ENCODE peak calls at places on chromosome 11, in four cellular contexts. E, J, X and T are unnamed samples.

GRCh38 chr11:22337571-22338464 is at the start of gene SLC17A6:
- DNase-seq in J (peak; percentile 90), E (peak; percentile 16), X (peak; percentile 59), T (no peak)

GRCh38 chr11:74533421-74533820 is 39.9 kb upstream of the LIPT2 start:
- DNase-seq in E (no peak), X (no peak), J (no peak), T (no peak)

GRCh38 chr11:9269492-9270030 is 4.4 kb upstream of the DENND5A start:
- DNase-seq in E (no peak), J (no peak), X (peak; percentile 51), T (no peak)

GRCh38 chr11:66002648-66003225 is 434 bp downstream of the BANF1 start:
- DNase-seq in J (no peak), X (peak; percentile 70), E (peak; percentile 21), T (no peak)

GRCh38 chr11:114359342-114359741 is 41.0 kb downstream of the C11orf71 start:
- DNase-seq in X (peak; percentile 56), E (no peak), J (no peak), T (no peak)

GRCh38 chr11:2122222-2122906 is 16.8 kb downstream of the IGF2 start:
- DNase-seq in X (no peak), J (no peak), E (peak; percentile 43), T (peak; percentile 66)

GRCh38 chr11:129643031-129643721 is 172.5 kb upstream of the TMEM45B start:
- DNase-seq in J (no peak), X (peak; percentile 86), E (peak; percentile 57), T (no peak)

GRCh38 chr11:93903989-93904388 is 53.6 kb upstream of the VSTM5 start:
- DNase-seq in X (no peak), E (no peak), J (peak; percentile 8), T (no peak)

GRCh38 chr11:10581481-10582019 is 13.1 kb upstream of the LYVE1 start:
- DNase-seq in J (no peak), X (peak; percentile 66), E (no peak), T (no peak)

GRCh38 chr11:122192634-122193245 is 76.7 kb upstream of the BLID start:
- DNase-seq in J (no peak), E (peak; percentile 72), X (peak; percentile 82), T (no peak)

GRCh38 chr11:124194283-124194682 is 11.1 kb downstream of the OR10D3 start:
- DNase-seq in E (no peak), J (no peak), X (no peak), T (no peak)

GRCh38 chr11:27611946-27612455 is 88.3 kb downstream of the BDNF start:
- DNase-seq in J (no peak), E (no peak), X (peak; percentile 60), T (no peak)

GRCh38 chr11:64276653-64277431 is 7.6 kb downstream of the BAD start:
- DNase-seq in E (peak; percentile 30), J (no peak), X (peak; percentile 92), T (no peak)

GRCh38 chr11:36360833-36361232 is 64.7 kb downstream of the PRR5L start:
- DNase-seq in X (no peak), J (no peak), E (no peak), T (no peak)

GRCh38 chr11:95764267-95764898 is 25.2 kb downstream of the FAM76B start:
- DNase-seq in X (peak; percentile 84), E (peak; percentile 49), J (peak; percentile 69), T (no peak)

GRCh38 chr11:29310016-29310415 is 706.8 kb downstream of the KCNA4 start:
- DNase-seq in J (no peak), E (peak; percentile 94), X (peak; percentile 79), T (no peak)

GRCh38 chr11:76240143-76240505 is 33.8 kb upstream of the WNT11 start:
- DNase-seq in X (no peak), J (no peak), E (no peak), T (peak; percentile 13)

GRCh38 chr11:35593143-35593542 is 25.1 kb upstream of the FJX1 start:
- DNase-seq in E (peak; percentile 94), J (no peak), X (peak; percentile 89), T (no peak)

GRCh38 chr11:129447654-129448239 is 72.1 kb downstream of the BARX2 start:
- DNase-seq in J (no peak), X (no peak), E (no peak), T (no peak)

GRCh38 chr11:82899957-82900276 is 313 bp downstream of the PRCP start:
- DNase-seq in X (peak; percentile 14), J (no peak), E (no peak), T (no peak)

GRCh38 chr11:114229062-114229450 is 67.1 kb upstream of the NNMT start:
- DNase-seq in X (peak; percentile 6), E (no peak), J (no peak), T (no peak)

GRCh38 chr11:69295995-69296889 is 2.3 kb downstream of the MYEOV start:
- DNase-seq in J (no peak), E (no peak), X (peak; percentile 92), T (peak; percentile 84)

GRCh38 chr11:11022126-11022730 is 164.4 kb upstream of the ZBED5 start:
- DNase-seq in X (peak; percentile 48), J (no peak), E (no peak), T (no peak)

GRCh38 chr11:1529774-1530173 is 42.3 kb downstream of the DUSP8 start:
- DNase-seq in E (no peak), X (no peak), J (no peak), T (no peak)

GRCh38 chr11:77883775-77884174 is 62.8 kb downstream of the AAMDC start:
- DNase-seq in E (peak; percentile 81), X (peak; percentile 31), J (no peak), T (no peak)

GRCh38 chr11:109043318-109043717 is 378.4 kb downstream of the DDX10 start:
- DNase-seq in E (no peak), X (no peak), J (no peak), T (no peak)

GRCh38 chr11:44575288-44575672 is 9.8 kb downstream of the CD82 start:
- DNase-seq in X (peak; percentile 81), E (peak; percentile 72), J (no peak), T (peak; percentile 45)

GRCh38 chr11:84543367-84544159 is 1083.6 kb downstream of the DLG2 start:
- DNase-seq in J (peak; percentile 71), X (no peak), E (no peak), T (no peak)

GRCh38 chr11:48001438-48002021 is 21.2 kb downstream of the PTPRJ start:
- DNase-seq in E (peak; percentile 83), X (peak; percentile 73), J (no peak), T (no peak)

GRCh38 chr11:17171342-17171741 is 36.4 kb downstream of the PIK3C2A start:
- DNase-seq in E (peak; percentile 59), J (no peak), X (peak; percentile 65), T (no peak)

GRCh38 chr11:126341760-126342161 is 13.7 kb upstream of the ST3GAL4 start:
- DNase-seq in J (no peak), X (peak; percentile 81), E (peak; percentile 74), T (peak; percentile 24)

GRCh38 chr11:118791015-118791960 is at the start of gene DDX6:
- DNase-seq in J (peak; percentile 95), E (peak; percentile 75), X (peak; percentile 96), T (peak; percentile 98)

GRCh38 chr11:65225284-65226102 is 36.3 kb upstream of the POLA2 start:
- DNase-seq in J (peak; percentile 81), E (peak; percentile 27), X (peak; percentile 85), T (peak; percentile 87)

GRCh38 chr11:122668562-122669090 is 13.1 kb downstream of the UBASH3B start:
- DNase-seq in J (no peak), E (peak; percentile 90), X (peak; percentile 54), T (no peak)

GRCh38 chr11:106173291-106173690 is 95.8 kb downstream of the AASDHPPT start:
- DNase-seq in X (no peak), J (no peak), E (no peak), T (no peak)

GRCh38 chr11:36464720-36465119 is 45.4 kb downstream of the TRAF6 start:
- DNase-seq in J (no peak), E (no peak), X (no peak), T (no peak)

GRCh38 chr11:68009391-68010000 is 631 bp upstream of the ALDH3B1 start:
- DNase-seq in J (no peak), X (peak; percentile 56), E (no peak), T (peak; percentile 56)

GRCh38 chr11:68012044-68012842 is 2.1 kb downstream of the ALDH3B1 start:
- DNase-seq in J (no peak), E (no peak), X (no peak), T (peak; percentile 76)

GRCh38 chr11:68008381-68009337 is 1.5 kb upstream of the ALDH3B1 start:
- DNase-seq in X (no peak), J (no peak), E (no peak), T (peak; percentile 82)

GRCh38 chr11:68011046-68011943 is 1.2 kb downstream of the ALDH3B1 start:
- DNase-seq in E (no peak), J (no peak), X (no peak), T (no peak)

GRCh38 chr11:68010058-68011041 is at the start of gene ALDH3B1:
- DNase-seq in J (peak; percentile 57), E (peak; percentile 48), X (peak; percentile 95), T (peak; percentile 98)
- H3K9ac ChIP-seq in J (no peak within 1 kb of the TSS), E (peak within 1 kb of the TSS; percentile 80), X (peak within 1 kb of the TSS; percentile 96), T (no peak within 1 kb of the TSS)

GRCh38 chr11:128424271-128424709 is 163.1 kb downstream of the ETS1 start:
- DNase-seq in X (peak; percentile 40), E (peak; percentile 38), J (peak; percentile 13), T (peak; percentile 73)
- H3K9ac ChIP-seq in X (peak overlapping the region; percentile 49), E (no peak overlapping the region), J (no peak overlapping the region), T (no peak overlapping the region)

GRCh38 chr11:8019671-8020597 is 32.8 kb downstream of the EIF3F start:
- DNase-seq in X (peak; percentile 91), J (peak; percentile 55), E (peak; percentile 19), T (peak; percentile 77)

GRCh38 chr11:8017894-8018741 is 31.0 kb downstream of the EIF3F start:
- DNase-seq in J (peak; percentile 24), X (peak; percentile 53), E (no peak), T (no peak)

GRCh38 chr11:8017071-8017470 is 29.9 kb downstream of the EIF3F start:
- DNase-seq in J (no peak), E (no peak), X (no peak), T (no peak)

GRCh38 chr11:8016396-8016949 is 29.3 kb downstream of the EIF3F start:
- DNase-seq in X (peak; percentile 20), J (no peak), E (no peak), T (no peak)

GRCh38 chr11:8018742-8019631 is 31.9 kb downstream of the EIF3F start:
- DNase-seq in E (peak; percentile 47), J (peak; percentile 90), X (peak; percentile 91), T (peak; percentile 92)
- H3K9ac ChIP-seq in E (peak overlapping the region; percentile 76), J (no peak overlapping the region), X (peak overlapping the region; percentile 83), T (no peak overlapping the region)

GRCh38 chr11:133064961-133065360 is 467.3 kb downstream of the OPCML start:
- DNase-seq in J (no peak), E (no peak), X (no peak), T (no peak)
- H3K9ac ChIP-seq in J (no peak overlapping the region), E (peak overlapping the region; percentile 85), X (peak overlapping the region; percentile 70), T (peak overlapping the region; percentile 86)

DNA sequence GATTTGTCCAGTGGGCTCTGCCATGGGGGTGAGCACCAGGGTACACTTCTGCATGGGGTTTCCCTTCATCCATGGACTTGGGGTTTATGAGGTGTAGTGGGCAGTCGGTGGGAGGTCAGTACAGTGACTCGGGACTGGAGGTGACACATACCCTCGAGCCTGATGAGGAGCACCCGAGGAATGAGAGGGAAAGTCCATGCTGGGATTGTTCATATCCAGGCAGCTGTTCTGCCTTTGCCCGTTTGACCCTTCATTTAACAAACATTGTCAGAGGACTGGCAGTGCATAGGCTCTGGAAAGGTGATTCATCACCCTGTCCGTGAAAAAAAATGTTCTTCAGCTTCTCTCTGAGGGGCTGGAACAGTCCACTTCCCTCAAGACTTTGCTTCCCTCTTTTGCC is 2.7 kb downstream of the NAV2 start:
- DNase-seq in X (peak; percentile 96), E (peak; percentile 93), J (no peak), T (no peak)
- H3K9ac ChIP-seq in X (peak overlapping the region; percentile 92), E (peak overlapping the region; percentile 84), J (no peak overlapping the region), T (no peak overlapping the region)